ENCODE peak calls at places on chromosomes 5 and 9, in four cellular contexts. One of them, this sample, is unnamed.

GRCh38 chr5:172115541-172115982 is 72.5 kb downstream of the STK10 start:
- DNase-seq in AG10803: no peak
- DNase-seq in body of pancreas: no peak
- DNase-seq in WTC11: no peak
- DNase-seq in this sample: no peak

GRCh38 chr5:181189962-181190710 is 14.9 kb downstream of the TRIM7 start:
- DNase-seq in WTC11: no peak
- DNase-seq in AG10803: no peak
- DNase-seq in body of pancreas: peak; percentile 42
- DNase-seq in this sample: no peak

GRCh38 chr5:36066001-36066539 is 612 bp downstream of the UGT3A2 start:
- DNase-seq in body of pancreas: no peak
- DNase-seq in AG10803: no peak
- DNase-seq in WTC11: no peak
- DNase-seq in this sample: no peak

GRCh38 chr5:119367502-119368237 is 11.9 kb downstream of the TNFAIP8 start:
- DNase-seq in WTC11: no peak
- DNase-seq in body of pancreas: no peak
- DNase-seq in AG10803: no peak
- DNase-seq in this sample: no peak

GRCh38 chr5:173581408-173582197 is 34.8 kb downstream of the BOD1 start:
- DNase-seq in WTC11: peak; percentile 93
- DNase-seq in AG10803: peak; percentile 29
- DNase-seq in body of pancreas: peak; percentile 17
- DNase-seq in this sample: no peak

GRCh38 chr9:36820392-36820861 is 213.6 kb downstream of the PAX5 start:
- DNase-seq in body of pancreas: no peak
- DNase-seq in AG10803: no peak
- DNase-seq in WTC11: no peak
- DNase-seq in this sample: no peak

GRCh38 chr9:121954477-121955175 is 138.5 kb downstream of the TTLL11 start:
- DNase-seq in WTC11: no peak
- DNase-seq in AG10803: peak; percentile 80
- DNase-seq in body of pancreas: peak; percentile 41
- DNase-seq in this sample: peak; percentile 32

GRCh38 chr9:101737705-101738565 is 512 bp downstream of the GRIN3A start:
- DNase-seq in WTC11: peak; percentile 47
- DNase-seq in body of pancreas: peak; percentile 29
- DNase-seq in AG10803: no peak
- DNase-seq in this sample: no peak

GRCh38 chr9:2837915-2838314 is 6.0 kb downstream of the PUM3 start:
- DNase-seq in WTC11: no peak
- DNase-seq in body of pancreas: no peak
- DNase-seq in AG10803: peak; percentile 24
- DNase-seq in this sample: no peak
- TF ChIP-seq CTCF in WTC11: no peak
- TF ChIP-seq CTCF in body of pancreas: peak; percentile 35
- TF ChIP-seq CTCF in AG10803: peak; percentile 53
- TF ChIP-seq CTCF in this sample: no peak

DNA sequence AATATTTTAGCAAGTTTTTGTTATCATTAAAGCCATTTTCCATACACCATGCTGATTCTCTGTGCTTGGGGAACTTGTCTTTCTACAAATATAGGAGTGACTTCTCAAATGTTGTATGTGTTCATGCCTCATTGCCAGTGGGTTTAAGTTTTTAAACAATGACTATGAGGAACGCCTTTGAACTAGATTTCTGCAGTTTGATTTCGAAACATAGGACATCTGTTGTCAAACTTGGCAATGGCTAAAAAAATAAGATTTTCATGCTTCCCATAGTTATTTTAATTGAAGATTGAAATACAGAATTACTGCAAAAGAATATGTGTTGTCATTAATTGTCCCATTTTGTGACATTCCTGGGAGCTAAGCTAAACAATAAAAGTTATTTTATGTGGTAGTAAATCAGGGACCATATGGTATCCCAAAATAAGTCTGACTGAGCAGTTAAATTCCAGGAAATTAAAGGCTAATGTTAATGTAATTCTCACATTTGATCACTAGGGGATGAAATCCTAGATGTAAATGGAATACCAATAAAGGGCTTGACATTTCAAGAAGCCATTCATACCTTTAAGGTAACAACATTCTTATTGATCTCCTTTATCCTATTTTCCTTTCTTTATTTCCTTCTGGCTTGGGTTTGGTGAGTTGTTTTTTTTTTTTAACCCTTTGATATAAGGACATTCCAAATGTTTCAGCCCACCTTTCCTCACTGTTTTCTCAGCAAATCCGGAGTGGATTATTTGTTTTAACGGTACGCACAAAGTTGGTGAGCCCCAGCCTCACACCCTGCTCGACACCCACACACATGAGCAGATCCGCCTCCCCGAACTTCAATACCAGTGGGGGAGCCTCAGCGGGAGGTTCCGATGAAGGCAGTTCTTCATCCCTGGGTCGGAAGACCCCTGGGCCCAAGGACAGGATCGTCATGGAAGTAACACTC is 116.7 kb downstream of the GOLPH3 start:
- DNase-seq in WTC11: no peak
- DNase-seq in body of pancreas: no peak
- DNase-seq in AG10803: peak; percentile 75
- DNase-seq in this sample: no peak
- TF ChIP-seq CTCF in WTC11: no peak
- TF ChIP-seq CTCF in body of pancreas: no peak
- TF ChIP-seq CTCF in AG10803: peak; percentile 51
- TF ChIP-seq CTCF in this sample: peak; percentile 29

GRCh38 chr5:156929366-156929948 is 33.6 kb downstream of the TIMD4 start:
- DNase-seq in AG10803: no peak
- DNase-seq in WTC11: no peak
- DNase-seq in body of pancreas: no peak
- DNase-seq in this sample: no peak

GRCh38 chr5:156936972-156937371 is 26.1 kb downstream of the TIMD4 start:
- DNase-seq in body of pancreas: no peak
- DNase-seq in WTC11: no peak
- DNase-seq in AG10803: no peak
- DNase-seq in this sample: no peak

GRCh38 chr5:156934450-156935211 is 28.4 kb downstream of the TIMD4 start:
- DNase-seq in AG10803: peak; percentile 9
- DNase-seq in body of pancreas: peak; percentile 16
- DNase-seq in WTC11: peak; percentile 50
- DNase-seq in this sample: no peak
- TF ChIP-seq CTCF in AG10803: peak; percentile 59
- TF ChIP-seq CTCF in body of pancreas: peak; percentile 46
- TF ChIP-seq CTCF in WTC11: peak; percentile 37
- TF ChIP-seq CTCF in this sample: no peak

GRCh38 chr5:93675458-93676450 is 65.6 kb downstream of the POU5F2 start:
- DNase-seq in AG10803: no peak
- DNase-seq in WTC11: no peak
- DNase-seq in body of pancreas: no peak
- DNase-seq in this sample: no peak

GRCh38 chr5:93677344-93678021 is 63.9 kb downstream of the POU5F2 start:
- DNase-seq in WTC11: peak; percentile 49
- DNase-seq in body of pancreas: peak; percentile 71
- DNase-seq in AG10803: peak; percentile 93
- DNase-seq in this sample: peak; percentile 85

GRCh38 chr5:93676707-93677106 is 64.7 kb downstream of the POU5F2 start:
- DNase-seq in body of pancreas: no peak
- DNase-seq in AG10803: peak; percentile 6
- DNase-seq in WTC11: no peak
- DNase-seq in this sample: no peak

GRCh38 chr5:93681432-93681831 is 60.0 kb downstream of the POU5F2 start:
- DNase-seq in AG10803: no peak
- DNase-seq in body of pancreas: no peak
- DNase-seq in WTC11: no peak
- DNase-seq in this sample: no peak
- TF ChIP-seq CTCF in AG10803: peak; percentile 17
- TF ChIP-seq CTCF in body of pancreas: no peak
- TF ChIP-seq CTCF in WTC11: peak; percentile 34
- TF ChIP-seq CTCF in this sample: peak; percentile 33

GRCh38 chr9:109101202-109101595 is 18.5 kb downstream of the TMEM245 start:
- DNase-seq in WTC11: no peak
- DNase-seq in AG10803: no peak
- DNase-seq in body of pancreas: no peak
- DNase-seq in this sample: no peak

GRCh38 chr9:109100543-109101201 is 19.1 kb downstream of the TMEM245 start:
- DNase-seq in body of pancreas: no peak
- DNase-seq in WTC11: no peak
- DNase-seq in AG10803: no peak
- DNase-seq in this sample: no peak

GRCh38 chr9:109098960-109099308 is 20.8 kb downstream of the TMEM245 start:
- DNase-seq in WTC11: no peak
- DNase-seq in body of pancreas: no peak
- DNase-seq in AG10803: peak; percentile 36
- DNase-seq in this sample: no peak

GRCh38 chr9:109097156-109097555 is 22.6 kb downstream of the TMEM245 start:
- DNase-seq in WTC11: no peak
- DNase-seq in body of pancreas: no peak
- DNase-seq in AG10803: no peak
- DNase-seq in this sample: no peak

GRCh38 chr9:109098221-109098959 is 21.4 kb downstream of the TMEM245 start:
- DNase-seq in AG10803: peak; percentile 93
- DNase-seq in WTC11: no peak
- DNase-seq in body of pancreas: peak; percentile 52
- DNase-seq in this sample: no peak
- TF ChIP-seq CTCF in AG10803: peak; percentile 42
- TF ChIP-seq CTCF in WTC11: no peak
- TF ChIP-seq CTCF in body of pancreas: peak; percentile 26
- TF ChIP-seq CTCF in this sample: peak; percentile 44

GRCh38 chr5:121090822-121091221 is 626.7 kb downstream of the PRR16 start:
- DNase-seq in AG10803: peak; percentile 9
- DNase-seq in WTC11: no peak
- DNase-seq in body of pancreas: no peak
- DNase-seq in this sample: no peak
- TF ChIP-seq CTCF in AG10803: no peak
- TF ChIP-seq CTCF in WTC11: no peak
- TF ChIP-seq CTCF in body of pancreas: no peak
- TF ChIP-seq CTCF in this sample: no peak

GRCh38 chr9:132552041-132552440 is 30.4 kb upstream of the BARHL1 start:
- DNase-seq in body of pancreas: no peak
- DNase-seq in AG10803: no peak
- DNase-seq in WTC11: no peak
- DNase-seq in this sample: no peak
- TF ChIP-seq CTCF in body of pancreas: no peak
- TF ChIP-seq CTCF in AG10803: no peak
- TF ChIP-seq CTCF in WTC11: no peak
- TF ChIP-seq CTCF in this sample: no peak

This sample was measured in AG04450.